ENCODE peak calls at places on chromosomes 7 and 10, in eight cellular contexts. One of them, this sample, is unnamed.
A peak's percentile ranks its signal among the peaks of the same experiment; 100 is the strongest.

GRCh38 chr7:100823534-100823933 is 3.8 kb downstream of the EPHB4 start:
- DNase-seq in body of pancreas: no peak
- DNase-seq in IMR-90: no peak
- DNase-seq in right lobe of liver: no peak
- DNase-seq in spleen: no peak
- DNase-seq in sigmoid colon: no peak
- DNase-seq in transverse colon: no peak
- DNase-seq in ovary: peak; percentile 51
- DNase-seq in this sample: no peak

GRCh38 chr7:99623702-99624447 is 7.1 kb downstream of the ZSCAN25 start:
- DNase-seq in body of pancreas: no peak
- DNase-seq in IMR-90: no peak
- DNase-seq in right lobe of liver: no peak
- DNase-seq in spleen: no peak
- DNase-seq in sigmoid colon: no peak
- DNase-seq in transverse colon: no peak
- DNase-seq in ovary: no peak
- DNase-seq in this sample: no peak

GRCh38 chr7:105304040-105304895 is 84.5 kb downstream of the SRPK2 start:
- DNase-seq in body of pancreas: no peak
- DNase-seq in IMR-90: peak; percentile 77
- DNase-seq in right lobe of liver: no peak
- DNase-seq in spleen: no peak
- DNase-seq in sigmoid colon: no peak
- DNase-seq in transverse colon: no peak
- DNase-seq in ovary: no peak
- DNase-seq in this sample: no peak

GRCh38 chr7:132145466-132145865 is 430.8 kb downstream of the PLXNA4 start:
- DNase-seq in body of pancreas: no peak
- DNase-seq in IMR-90: peak; percentile 34
- DNase-seq in right lobe of liver: no peak
- DNase-seq in spleen: no peak
- DNase-seq in sigmoid colon: no peak
- DNase-seq in transverse colon: no peak
- DNase-seq in ovary: no peak
- DNase-seq in this sample: no peak

GRCh38 chr10:91796332-91797076 is 1.7 kb upstream of the TNKS2 start:
- DNase-seq in body of pancreas: peak; percentile 72
- DNase-seq in IMR-90: no peak
- DNase-seq in right lobe of liver: peak; percentile 64
- DNase-seq in spleen: peak; percentile 89
- DNase-seq in sigmoid colon: peak; percentile 70
- DNase-seq in transverse colon: peak; percentile 66
- DNase-seq in ovary: peak; percentile 44
- DNase-seq in this sample: peak; percentile 48

GRCh38 chr10:116756277-116756676 is 13.9 kb upstream of the HSPA12A start:
- DNase-seq in body of pancreas: peak; percentile 39
- DNase-seq in IMR-90: peak; percentile 11
- DNase-seq in right lobe of liver: no peak
- DNase-seq in spleen: no peak
- DNase-seq in sigmoid colon: peak; percentile 78
- DNase-seq in transverse colon: peak; percentile 38
- DNase-seq in ovary: no peak
- DNase-seq in this sample: peak; percentile 41

GRCh38 chr7:145350334-145350733 is 514.5 kb upstream of the TPK1 start:
- DNase-seq in body of pancreas: no peak
- DNase-seq in IMR-90: no peak
- DNase-seq in right lobe of liver: no peak
- DNase-seq in spleen: no peak
- DNase-seq in sigmoid colon: no peak
- DNase-seq in transverse colon: no peak
- DNase-seq in ovary: no peak
- DNase-seq in this sample: no peak

GRCh38 chr10:88389456-88389855 is 193.7 kb downstream of the RNLS start:
- DNase-seq in body of pancreas: peak; percentile 44
- DNase-seq in IMR-90: peak; percentile 73
- DNase-seq in right lobe of liver: no peak
- DNase-seq in spleen: no peak
- DNase-seq in sigmoid colon: no peak
- DNase-seq in transverse colon: peak; percentile 31
- DNase-seq in ovary: no peak
- DNase-seq in this sample: peak; percentile 57

GRCh38 chr7:149370790-149371189 is 90.1 kb downstream of the ZNF777 start:
- DNase-seq in body of pancreas: no peak
- DNase-seq in IMR-90: no peak
- DNase-seq in right lobe of liver: no peak
- DNase-seq in spleen: no peak
- DNase-seq in sigmoid colon: no peak
- DNase-seq in transverse colon: no peak
- DNase-seq in ovary: no peak
- DNase-seq in this sample: no peak

GRCh38 chr10:21494221-21495001 is 31.1 kb downstream of the SKIDA1 start:
- DNase-seq in body of pancreas: no peak
- DNase-seq in IMR-90: no peak
- DNase-seq in right lobe of liver: peak; percentile 65
- DNase-seq in spleen: peak; percentile 85
- DNase-seq in sigmoid colon: peak; percentile 66
- DNase-seq in transverse colon: no peak
- DNase-seq in ovary: peak; percentile 74
- DNase-seq in this sample: no peak

GRCh38 chr10:110680473-110681020 is 36.4 kb downstream of the RBM20 start:
- DNase-seq in body of pancreas: no peak
- DNase-seq in IMR-90: no peak
- DNase-seq in right lobe of liver: no peak
- DNase-seq in spleen: no peak
- DNase-seq in sigmoid colon: no peak
- DNase-seq in transverse colon: no peak
- DNase-seq in ovary: no peak
- DNase-seq in this sample: no peak

GRCh38 chr7:70669859-70670258 is 462.1 kb upstream of the GALNT17 start:
- DNase-seq in body of pancreas: no peak
- DNase-seq in IMR-90: no peak
- DNase-seq in right lobe of liver: no peak
- DNase-seq in spleen: no peak
- DNase-seq in sigmoid colon: no peak
- DNase-seq in transverse colon: no peak
- DNase-seq in ovary: no peak
- DNase-seq in this sample: no peak

GRCh38 chr10:128393546-128393945 is 267.3 kb upstream of the MKI67 start:
- DNase-seq in body of pancreas: no peak
- DNase-seq in IMR-90: no peak
- DNase-seq in right lobe of liver: no peak
- DNase-seq in spleen: no peak
- DNase-seq in sigmoid colon: no peak
- DNase-seq in transverse colon: no peak
- DNase-seq in ovary: no peak
- DNase-seq in this sample: no peak

GRCh38 chr10:68348265-68348741 is 15.6 kb upstream of the PBLD start:
- DNase-seq in body of pancreas: peak; percentile 48
- DNase-seq in IMR-90: peak; percentile 65
- DNase-seq in right lobe of liver: no peak
- DNase-seq in spleen: no peak
- DNase-seq in sigmoid colon: no peak
- DNase-seq in transverse colon: peak; percentile 38
- DNase-seq in ovary: no peak
- DNase-seq in this sample: no peak

GRCh38 chr10:81920213-81920829 is 45.3 kb downstream of the NRG3 start:
- DNase-seq in body of pancreas: peak; percentile 26
- DNase-seq in IMR-90: no peak
- DNase-seq in right lobe of liver: no peak
- DNase-seq in spleen: no peak
- DNase-seq in sigmoid colon: no peak
- DNase-seq in transverse colon: no peak
- DNase-seq in ovary: no peak
- DNase-seq in this sample: no peak

GRCh38 chr7:69599879-69600764 is 1.8 kb downstream of the AUTS2 start:
- DNase-seq in body of pancreas: peak; percentile 8
- DNase-seq in IMR-90: no peak
- DNase-seq in right lobe of liver: no peak
- DNase-seq in spleen: peak; percentile 76
- DNase-seq in sigmoid colon: no peak
- DNase-seq in transverse colon: no peak
- DNase-seq in ovary: peak; percentile 46
- DNase-seq in this sample: no peak
- H3K27me3 ChIP-seq in body of pancreas: no peaks in the 10 kb centered on the region
- H3K27me3 ChIP-seq in IMR-90: peaks cover 17% of the 10 kb centered on the region
- H3K27me3 ChIP-seq in right lobe of liver: no peaks in the 10 kb centered on the region
- H3K27me3 ChIP-seq in spleen: no peaks in the 10 kb centered on the region
- H3K27me3 ChIP-seq in sigmoid colon: no peaks in the 10 kb centered on the region
- H3K27me3 ChIP-seq in transverse colon: peaks cover 48% of the 10 kb centered on the region
- H3K27me3 ChIP-seq in ovary: no peaks in the 10 kb centered on the region
- H3K27me3 ChIP-seq in this sample: no peaks in the 10 kb centered on the region

DNA sequence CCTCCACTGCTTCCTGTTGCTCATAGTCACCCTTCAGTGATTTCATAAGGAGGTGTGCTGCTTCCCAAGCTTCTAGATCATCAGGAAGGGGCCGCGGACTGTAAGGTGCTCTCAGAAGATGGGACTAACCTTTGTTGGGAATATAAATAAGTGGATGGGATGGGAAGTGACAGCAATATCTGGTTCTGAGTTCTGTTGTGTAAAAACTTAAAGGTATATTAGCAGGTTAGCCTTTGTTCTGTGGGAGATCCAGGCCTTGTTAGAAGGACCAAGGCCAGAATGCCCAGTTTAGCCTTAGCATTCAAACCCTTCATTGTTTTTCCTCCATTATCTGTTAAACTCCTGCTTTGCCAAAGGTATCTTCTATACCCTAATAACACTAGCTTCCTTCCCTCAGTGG is 12.4 kb downstream of the BUB3 start:
- DNase-seq in body of pancreas: no peak
- DNase-seq in IMR-90: no peak
- DNase-seq in right lobe of liver: no peak
- DNase-seq in spleen: no peak
- DNase-seq in sigmoid colon: no peak
- DNase-seq in transverse colon: no peak
- DNase-seq in ovary: no peak
- DNase-seq in this sample: no peak
- TF ChIP-seq POLR2A in body of pancreas: no peak
- TF ChIP-seq POLR2A in IMR-90: no peak
- TF ChIP-seq POLR2A in right lobe of liver: no peak
- TF ChIP-seq POLR2A in spleen: no peak
- TF ChIP-seq POLR2A in sigmoid colon: no peak
- TF ChIP-seq POLR2A in transverse colon: no peak
- TF ChIP-seq POLR2A in ovary: no peak
- TF ChIP-seq POLR2A in this sample: no peak

GRCh38 chr7:156791241-156791640 is 101.7 kb downstream of the LMBR1 start:
- DNase-seq in body of pancreas: no peak
- DNase-seq in IMR-90: no peak
- DNase-seq in right lobe of liver: no peak
- DNase-seq in spleen: no peak
- DNase-seq in sigmoid colon: no peak
- DNase-seq in transverse colon: no peak
- DNase-seq in ovary: no peak
- DNase-seq in this sample: no peak

GRCh38 chr7:156785998-156786543 is 106.9 kb downstream of the LMBR1 start:
- DNase-seq in body of pancreas: no peak
- DNase-seq in IMR-90: no peak
- DNase-seq in right lobe of liver: no peak
- DNase-seq in spleen: no peak
- DNase-seq in sigmoid colon: no peak
- DNase-seq in transverse colon: no peak
- DNase-seq in ovary: no peak
- DNase-seq in this sample: no peak

GRCh38 chr7:156793334-156793733 is 99.6 kb downstream of the LMBR1 start:
- DNase-seq in body of pancreas: no peak
- DNase-seq in IMR-90: no peak
- DNase-seq in right lobe of liver: no peak
- DNase-seq in spleen: no peak
- DNase-seq in sigmoid colon: no peak
- DNase-seq in transverse colon: no peak
- DNase-seq in ovary: no peak
- DNase-seq in this sample: no peak

GRCh38 chr7:156792611-156793010 is 100.4 kb downstream of the LMBR1 start:
- DNase-seq in body of pancreas: no peak
- DNase-seq in IMR-90: no peak
- DNase-seq in right lobe of liver: no peak
- DNase-seq in spleen: no peak
- DNase-seq in sigmoid colon: no peak
- DNase-seq in transverse colon: no peak
- DNase-seq in ovary: no peak
- DNase-seq in this sample: no peak

DNA sequence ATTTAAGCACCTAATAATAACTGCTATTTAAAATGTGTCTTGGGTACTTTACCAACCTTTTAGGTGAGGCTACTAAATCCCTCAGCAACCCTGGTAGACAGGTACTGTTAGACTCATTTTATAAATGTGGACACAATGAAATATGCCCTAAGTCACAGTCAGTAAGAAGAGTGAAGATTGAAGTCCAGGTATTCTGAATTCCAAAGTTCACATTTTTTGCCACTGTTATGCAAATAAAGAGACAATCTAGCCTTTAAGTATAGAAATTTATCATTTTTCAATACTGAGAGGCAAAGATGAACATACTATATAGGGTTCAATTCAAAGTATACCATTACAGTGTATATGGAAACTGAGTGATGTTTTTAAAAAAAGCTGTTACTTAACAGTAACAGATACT is 102.7 kb downstream of the LMBR1 start:
- DNase-seq in body of pancreas: no peak
- DNase-seq in IMR-90: no peak
- DNase-seq in right lobe of liver: no peak
- DNase-seq in spleen: no peak
- DNase-seq in sigmoid colon: no peak
- DNase-seq in transverse colon: no peak
- DNase-seq in ovary: no peak
- DNase-seq in this sample: no peak
- H3K27me3 ChIP-seq in body of pancreas: no peaks in the 10 kb centered on the region
- H3K27me3 ChIP-seq in IMR-90: no peaks in the 10 kb centered on the region
- H3K27me3 ChIP-seq in right lobe of liver: no peaks in the 10 kb centered on the region
- H3K27me3 ChIP-seq in spleen: no peaks in the 10 kb centered on the region
- H3K27me3 ChIP-seq in sigmoid colon: no peaks in the 10 kb centered on the region
- H3K27me3 ChIP-seq in transverse colon: no peaks in the 10 kb centered on the region
- H3K27me3 ChIP-seq in ovary: no peaks in the 10 kb centered on the region
- H3K27me3 ChIP-seq in this sample: no peaks in the 10 kb centered on the region

GRCh38 chr10:86755740-86756510 is 494 bp upstream of the BMPR1A start:
- DNase-seq in body of pancreas: peak; percentile 94
- DNase-seq in IMR-90: peak; percentile 82
- DNase-seq in right lobe of liver: peak; percentile 94
- DNase-seq in spleen: peak; percentile 94
- DNase-seq in sigmoid colon: peak; percentile 95
- DNase-seq in transverse colon: peak; percentile 93
- DNase-seq in ovary: peak; percentile 96
- DNase-seq in this sample: peak; percentile 88

GRCh38 chr10:86755454-86755739 is 1.0 kb upstream of the BMPR1A start:
- DNase-seq in body of pancreas: no peak
- DNase-seq in IMR-90: no peak
- DNase-seq in right lobe of liver: no peak
- DNase-seq in spleen: no peak
- DNase-seq in sigmoid colon: no peak
- DNase-seq in transverse colon: no peak
- DNase-seq in ovary: no peak
- DNase-seq in this sample: no peak

GRCh38 chr10:86758231-86759072 is 2.0 kb downstream of the BMPR1A start:
- DNase-seq in body of pancreas: no peak
- DNase-seq in IMR-90: peak; percentile 25
- DNase-seq in right lobe of liver: no peak
- DNase-seq in spleen: no peak
- DNase-seq in sigmoid colon: no peak
- DNase-seq in transverse colon: no peak
- DNase-seq in ovary: no peak
- DNase-seq in this sample: no peak

GRCh38 chr10:86756511-86757109 is at the start of gene BMPR1A:
- DNase-seq in body of pancreas: peak; percentile 93
- DNase-seq in IMR-90: peak; percentile 86
- DNase-seq in right lobe of liver: peak; percentile 49
- DNase-seq in spleen: no peak
- DNase-seq in sigmoid colon: no peak
- DNase-seq in transverse colon: no peak
- DNase-seq in ovary: no peak
- DNase-seq in this sample: no peak

GRCh38 chr10:86757110-86757790 is 831 bp downstream of the BMPR1A start:
- DNase-seq in body of pancreas: peak; percentile 60
- DNase-seq in IMR-90: peak; percentile 65
- DNase-seq in right lobe of liver: peak; percentile 54
- DNase-seq in spleen: peak; percentile 83
- DNase-seq in sigmoid colon: peak; percentile 82
- DNase-seq in transverse colon: peak; percentile 46
- DNase-seq in ovary: peak; percentile 77
- DNase-seq in this sample: peak; percentile 60
- TF ChIP-seq POLR2A in body of pancreas: no peak
- TF ChIP-seq POLR2A in IMR-90: no peak
- TF ChIP-seq POLR2A in right lobe of liver: no peak
- TF ChIP-seq POLR2A in spleen: no peak
- TF ChIP-seq POLR2A in sigmoid colon: no peak
- TF ChIP-seq POLR2A in transverse colon: peak; percentile 38
- TF ChIP-seq POLR2A in ovary: peak; percentile 28
- TF ChIP-seq POLR2A in this sample: no peak

This sample was measured in uterus.